ENCODE peak calls at places on chromosome 6, in five cellular contexts. One of them, this sample, is unnamed. For H3K27me3, the result is how much of the 10 kb centered on the place peaks cover.

GRCh38 chr6:133026705-133027104 is 212.3 kb downstream of the RPS12 start:
- DNase-seq in HepG2: no peak
- DNase-seq in SK-N-SH: no peak
- DNase-seq in GM12878: no peak
- DNase-seq in K562: no peak
- DNase-seq in this sample: no peak

GRCh38 chr6:14816106-14816864 is 429.6 kb upstream of the JARID2 start:
- DNase-seq in HepG2: no peak
- DNase-seq in SK-N-SH: peak
- DNase-seq in GM12878: no peak
- DNase-seq in K562: no peak
- DNase-seq in this sample: no peak

GRCh38 chr6:166005401-166005845 is 162.2 kb downstream of the TBXT start:
- DNase-seq in HepG2: no peak
- DNase-seq in SK-N-SH: no peak
- DNase-seq in GM12878: no peak
- DNase-seq in K562: no peak
- DNase-seq in this sample: no peak

GRCh38 chr6:26216886-26217713 is 129.9 kb downstream of the HFE start:
- DNase-seq in HepG2: peak
- DNase-seq in SK-N-SH: no peak
- DNase-seq in GM12878: no peak
- DNase-seq in K562: peak
- DNase-seq in this sample: peak

GRCh38 chr6:37207903-37208456 is 38.0 kb downstream of the PIM1 start:
- DNase-seq in HepG2: peak
- DNase-seq in SK-N-SH: peak
- DNase-seq in GM12878: peak
- DNase-seq in K562: peak
- DNase-seq in this sample: peak

GRCh38 chr6:160261991-160262718 is 3.5 kb upstream of the SLC22A2 start:
- DNase-seq in HepG2: peak
- DNase-seq in SK-N-SH: peak
- DNase-seq in GM12878: no peak
- DNase-seq in K562: peak
- DNase-seq in this sample: no peak

GRCh38 chr6:12504325-12504966 is 212.1 kb upstream of the PHACTR1 start:
- DNase-seq in HepG2: peak
- DNase-seq in SK-N-SH: peak
- DNase-seq in GM12878: peak
- DNase-seq in K562: peak
- DNase-seq in this sample: peak

GRCh38 chr6:138008791-138009190 is 98.4 kb downstream of the PERP start:
- DNase-seq in HepG2: no peak
- DNase-seq in SK-N-SH: no peak
- DNase-seq in GM12878: no peak
- DNase-seq in K562: no peak
- DNase-seq in this sample: no peak

GRCh38 chr6:156423075-156423474 is 354.1 kb upstream of the ARID1B start:
- DNase-seq in HepG2: no peak
- DNase-seq in SK-N-SH: no peak
- DNase-seq in GM12878: no peak
- DNase-seq in K562: no peak
- DNase-seq in this sample: no peak

GRCh38 chr6:142542704-142543233 is 241.0 kb downstream of the ADGRG6 start:
- DNase-seq in HepG2: no peak
- DNase-seq in SK-N-SH: no peak
- DNase-seq in GM12878: no peak
- DNase-seq in K562: no peak
- DNase-seq in this sample: no peak

GRCh38 chr6:142543576-142543975 is 241.8 kb downstream of the ADGRG6 start:
- DNase-seq in HepG2: no peak
- DNase-seq in SK-N-SH: no peak
- DNase-seq in GM12878: no peak
- DNase-seq in K562: no peak
- DNase-seq in this sample: no peak

GRCh38 chr6:142548571-142548970 is 246.8 kb downstream of the ADGRG6 start:
- DNase-seq in HepG2: no peak
- DNase-seq in SK-N-SH: no peak
- DNase-seq in GM12878: no peak
- DNase-seq in K562: no peak
- DNase-seq in this sample: no peak

GRCh38 chr6:142544199-142544838 is 242.5 kb downstream of the ADGRG6 start:
- DNase-seq in HepG2: no peak
- DNase-seq in SK-N-SH: no peak
- DNase-seq in GM12878: no peak
- DNase-seq in K562: no peak
- DNase-seq in this sample: no peak

GRCh38 chr6:142545147-142545546 is 243.3 kb downstream of the ADGRG6 start:
- DNase-seq in HepG2: no peak
- DNase-seq in SK-N-SH: no peak
- DNase-seq in GM12878: no peak
- DNase-seq in K562: no peak
- DNase-seq in this sample: no peak
- TF ChIP-seq GABPA in HepG2: no peak
- TF ChIP-seq GABPA in SK-N-SH: no peak
- TF ChIP-seq GABPA in GM12878: no peak
- TF ChIP-seq GABPA in K562: no peak
- TF ChIP-seq GABPA in this sample: no peak

DNA sequence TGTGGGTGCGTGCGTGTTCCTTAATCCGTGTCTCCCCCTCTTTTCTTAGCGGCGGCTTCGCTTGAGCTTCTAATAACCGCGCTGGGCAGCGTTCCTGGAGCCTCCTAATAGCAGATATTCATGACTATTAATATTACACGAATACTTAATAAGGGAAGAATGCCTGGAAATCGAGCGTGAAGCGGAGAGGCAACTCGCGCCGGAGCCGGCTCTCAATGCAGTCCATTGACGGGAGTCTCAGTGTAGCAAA is 3.0 kb downstream of the TFAP2A start:
- DNase-seq in HepG2: no peak
- DNase-seq in SK-N-SH: no peak
- DNase-seq in GM12878: no peak
- DNase-seq in K562: no peak
- DNase-seq in this sample: no peak
- H3K27me3 ChIP-seq in HepG2: half or more
- H3K27me3 ChIP-seq in SK-N-SH: half or more
- H3K27me3 ChIP-seq in GM12878: under half
- H3K27me3 ChIP-seq in K562: under half
- H3K27me3 ChIP-seq in this sample: under half

GRCh38 chr6:158572653-158573541 is 13.0 kb downstream of the TMEM181 start:
- DNase-seq in HepG2: no peak
- DNase-seq in SK-N-SH: no peak
- DNase-seq in GM12878: no peak
- DNase-seq in K562: no peak
- DNase-seq in this sample: no peak

GRCh38 chr6:158571826-158572652 is 12.1 kb downstream of the TMEM181 start:
- DNase-seq in HepG2: peak
- DNase-seq in SK-N-SH: no peak
- DNase-seq in GM12878: no peak
- DNase-seq in K562: no peak
- DNase-seq in this sample: no peak

GRCh38 chr6:158573542-158573931 is 13.6 kb downstream of the TMEM181 start:
- DNase-seq in HepG2: no peak
- DNase-seq in SK-N-SH: no peak
- DNase-seq in GM12878: no peak
- DNase-seq in K562: no peak
- DNase-seq in this sample: no peak

GRCh38 chr6:158574800-158575199 is 14.9 kb downstream of the TMEM181 start:
- DNase-seq in HepG2: no peak
- DNase-seq in SK-N-SH: no peak
- DNase-seq in GM12878: no peak
- DNase-seq in K562: no peak
- DNase-seq in this sample: no peak

DNA sequence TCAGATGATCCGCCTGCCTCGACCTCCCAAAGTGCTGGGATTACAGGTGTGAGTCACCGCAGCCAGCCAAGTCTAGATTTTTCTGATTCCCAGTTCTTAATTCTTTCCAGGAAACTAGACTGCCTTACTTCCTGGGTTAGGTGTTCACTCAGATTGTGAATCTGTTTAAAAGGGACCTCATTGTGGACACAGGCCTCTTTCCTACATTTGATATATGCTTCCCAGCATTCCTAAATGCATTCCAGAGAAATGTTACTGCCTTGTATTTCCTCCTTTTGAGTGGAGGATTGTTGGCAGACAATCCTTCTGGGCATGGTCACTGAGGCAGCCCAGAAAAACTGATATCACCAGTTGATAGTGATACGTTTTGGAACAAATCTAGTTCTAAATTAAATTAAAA is 15.7 kb downstream of the TMEM181 start:
- DNase-seq in HepG2: no peak
- DNase-seq in SK-N-SH: no peak
- DNase-seq in GM12878: no peak
- DNase-seq in K562: no peak
- DNase-seq in this sample: no peak
- TF ChIP-seq REST in HepG2: no peak
- TF ChIP-seq REST in SK-N-SH: no peak
- TF ChIP-seq REST in GM12878: no peak
- TF ChIP-seq REST in K562: no peak
- TF ChIP-seq REST in this sample: no peak

GRCh38 chr6:63567966-63568365 is 4.3 kb upstream of the LOC128125822 start:
- DNase-seq in HepG2: no peak
- DNase-seq in SK-N-SH: no peak
- DNase-seq in GM12878: no peak
- DNase-seq in K562: no peak
- DNase-seq in this sample: no peak

GRCh38 chr6:63565058-63565726 is 7.1 kb upstream of the LOC128125822 start:
- DNase-seq in HepG2: peak
- DNase-seq in SK-N-SH: no peak
- DNase-seq in GM12878: no peak
- DNase-seq in K562: no peak
- DNase-seq in this sample: no peak

GRCh38 chr6:63571382-63571882 is 848 bp upstream of the LOC128125822 start:
- DNase-seq in HepG2: no peak
- DNase-seq in SK-N-SH: no peak
- DNase-seq in GM12878: no peak
- DNase-seq in K562: no peak
- DNase-seq in this sample: no peak

GRCh38 chr6:63560806-63561672 is 11.2 kb upstream of the LOC128125822 start:
- DNase-seq in HepG2: peak
- DNase-seq in SK-N-SH: no peak
- DNase-seq in GM12878: no peak
- DNase-seq in K562: no peak
- DNase-seq in this sample: no peak

DNA sequence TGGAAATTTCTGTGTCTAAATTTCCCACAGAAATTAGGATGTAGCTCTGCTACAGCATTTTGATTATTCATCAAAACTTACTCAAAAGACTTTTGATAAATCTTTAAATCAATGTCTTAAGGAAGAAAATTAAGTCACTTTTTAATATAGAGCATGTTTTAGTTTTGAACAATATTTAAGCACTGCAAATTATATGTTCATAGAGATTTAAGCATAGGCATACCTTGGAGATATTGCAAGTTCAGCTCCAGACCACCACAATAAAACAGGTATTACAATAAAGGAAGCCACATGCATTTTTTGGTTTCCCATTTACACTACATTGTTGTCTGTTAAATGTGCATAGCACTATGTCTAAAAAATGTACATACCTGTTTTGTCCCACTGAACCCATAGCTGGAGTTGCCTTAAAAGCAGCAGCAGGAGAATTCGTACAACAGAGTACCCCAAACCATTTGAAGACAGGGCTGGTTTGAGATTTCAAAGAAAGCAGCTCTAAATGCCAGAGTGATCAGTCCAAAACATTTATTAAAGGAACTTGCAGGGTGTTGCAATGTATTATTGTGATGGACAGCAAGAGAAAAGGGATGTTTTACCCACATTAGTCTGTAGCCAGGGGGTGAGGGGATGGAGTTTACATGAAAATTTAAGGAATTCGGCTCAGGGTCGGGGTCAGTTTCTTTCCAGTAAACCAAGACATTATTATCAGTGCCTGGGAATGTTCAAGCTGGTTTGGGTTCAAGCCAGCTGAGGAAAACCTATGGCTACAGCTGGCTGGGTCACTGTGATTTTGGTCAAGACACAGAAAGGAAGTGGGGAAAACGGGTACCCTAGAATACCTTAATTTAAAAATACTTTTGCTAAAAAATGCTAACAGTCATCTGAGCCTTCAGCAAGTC is 6.3 kb upstream of the LOC128125822 start:
- DNase-seq in HepG2: no peak
- DNase-seq in SK-N-SH: no peak
- DNase-seq in GM12878: no peak
- DNase-seq in K562: no peak
- DNase-seq in this sample: no peak
- TF ChIP-seq GABPA in HepG2: no peak
- TF ChIP-seq GABPA in SK-N-SH: no peak
- TF ChIP-seq GABPA in GM12878: no peak
- TF ChIP-seq GABPA in K562: no peak
- TF ChIP-seq GABPA in this sample: no peak

GRCh38 chr6:54236984-54237383 is 71.3 kb upstream of the TINAG start:
- DNase-seq in HepG2: no peak
- DNase-seq in SK-N-SH: no peak
- DNase-seq in GM12878: no peak
- DNase-seq in K562: no peak
- DNase-seq in this sample: no peak
- H3K27me3 ChIP-seq in HepG2: under half
- H3K27me3 ChIP-seq in SK-N-SH: under half
- H3K27me3 ChIP-seq in GM12878: under half
- H3K27me3 ChIP-seq in K562: under half
- H3K27me3 ChIP-seq in this sample: under half

This sample was measured in HL-60.